ENCODE peak calls at places on chromosomes 16 and 17, in seven cellular contexts. L is HCT116, A is fibroblast of lung, D is GM23338, I is PC-3, Z is endothelial cell of umbilical vein, J is neural progenitor cell. F is an unnamed sample.
A peak's percentile ranks its signal among the peaks of the same experiment; 100 is the strongest.

GRCh38 chr17:48162305-48162934 is 54.9 kb downstream of the SNX11 start:
- DNase-seq in L (no peak), J (no peak), Z (no peak), A (no peak), I (no peak), D (no peak), F (no peak)

GRCh38 chr16:75758215-75758614 is 31.9 kb upstream of the CPHXL start:
- DNase-seq in J (no peak), A (peak; percentile 35), L (no peak), D (no peak), Z (no peak), I (no peak), F (no peak)

GRCh38 chr17:19312406-19312805 is 50.1 kb downstream of the B9D1 start:
- DNase-seq in I (no peak), Z (no peak), D (no peak), A (no peak), J (no peak), L (no peak), F (no peak)

GRCh38 chr17:59366040-59366757 is 34.7 kb downstream of the YPEL2 start:
- DNase-seq in L (no peak), I (peak; percentile 15), D (peak; percentile 93), J (peak; percentile 91), A (no peak), Z (no peak), F (no peak)

GRCh38 chr16:51305337-51305736 is 154.3 kb upstream of the SALL1 start:
- DNase-seq in D (no peak), A (no peak), L (no peak), Z (no peak), I (no peak), J (no peak), F (no peak)

GRCh38 chr16:74743668-74744299 is 30.8 kb downstream of the FA2H start:
- DNase-seq in A (peak; percentile 59), Z (no peak), J (no peak), L (peak; percentile 97), D (no peak), I (peak; percentile 95), F (peak; percentile 18)

GRCh38 chr17:67800495-67800928 is 24.8 kb upstream of the BPTF start:
- DNase-seq in L (peak; percentile 83), D (peak; percentile 90), J (peak; percentile 83), I (peak; percentile 91), Z (peak; percentile 85), A (peak; percentile 80), F (peak; percentile 71)

GRCh38 chr16:9112844-9113186 is 21.4 kb downstream of the HAPSTR1 start:
- DNase-seq in Z (no peak), I (no peak), A (no peak), L (no peak), D (no peak), J (no peak), F (no peak)

GRCh38 chr16:3049921-3050481 is 3.6 kb downstream of the MMP25 start:
- DNase-seq in D (no peak), L (no peak), J (no peak), A (no peak), Z (no peak), I (no peak), F (no peak)

GRCh38 chr16:19238386-19238785 is 47.1 kb upstream of the CLEC19A start:
- DNase-seq in A (no peak), I (no peak), J (no peak), Z (no peak), L (no peak), D (no peak), F (no peak)

GRCh38 chr16:12332553-12332952 is 356.0 kb downstream of the SNX29 start:
- DNase-seq in Z (no peak), A (no peak), J (no peak), L (no peak), D (no peak), I (no peak), F (no peak)

GRCh38 chr17:45791935-45792334 is 7.8 kb downstream of the CRHR1 start:
- DNase-seq in J (no peak), Z (no peak), A (no peak), I (peak; percentile 84), L (no peak), D (no peak), F (no peak)

GRCh38 chr17:55292094-55292493 is 27.3 kb downstream of the HLF start:
- DNase-seq in I (no peak), J (no peak), L (no peak), A (no peak), D (no peak), Z (no peak), F (no peak)

GRCh38 chr17:45722161-45722560 is 62.0 kb upstream of the CRHR1 start:
- DNase-seq in L (peak; percentile 16), I (peak; percentile 69), Z (no peak), J (peak; percentile 83), A (no peak), D (peak; percentile 77), F (no peak)

GRCh38 chr16:17328971-17329370 is 141.8 kb downstream of the XYLT1 start:
- DNase-seq in L (no peak), I (no peak), J (no peak), D (no peak), A (peak; percentile 55), Z (no peak), F (no peak)

DNA sequence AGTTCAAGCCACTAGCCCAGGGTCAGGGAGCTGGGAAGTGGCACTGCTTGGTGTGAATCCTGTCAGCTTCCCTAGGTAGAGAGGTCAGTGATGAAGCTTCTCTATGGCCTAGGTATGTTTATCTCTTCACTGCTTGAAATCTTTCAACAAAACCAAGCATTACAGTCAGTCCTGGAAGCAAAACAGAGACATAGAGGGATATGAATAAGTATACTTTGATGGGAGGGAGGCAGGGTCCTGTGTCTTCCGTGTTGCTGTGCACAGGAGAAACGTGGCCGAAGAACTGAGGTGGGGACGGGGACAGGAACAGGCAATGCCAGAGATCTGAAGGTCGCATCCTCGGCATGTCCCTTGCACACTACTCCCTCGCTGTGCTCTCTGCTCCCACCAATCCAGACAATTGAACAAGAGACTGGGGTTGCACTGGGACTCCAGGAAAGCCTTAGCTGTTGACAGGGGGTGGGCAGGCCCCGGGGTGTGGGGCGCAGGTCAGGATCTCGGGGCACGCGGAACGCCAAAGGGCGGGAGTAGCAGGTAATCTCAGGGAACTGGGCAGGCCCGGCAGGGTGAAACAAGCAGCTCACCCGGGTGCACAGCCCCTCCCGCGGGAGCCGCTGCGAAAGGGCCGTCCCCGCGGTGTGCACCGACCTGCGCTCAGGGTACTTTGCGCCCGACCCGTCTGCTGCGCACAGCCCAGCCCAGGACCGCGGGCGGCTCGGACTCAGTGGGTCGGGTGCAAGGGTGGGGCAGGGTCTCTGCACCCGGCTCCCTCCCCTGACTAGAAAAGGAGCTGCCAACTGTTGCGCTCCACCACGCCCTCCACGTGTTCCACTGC is at the start of gene MT1H:
- DNase-seq in J (no peak), L (no peak), Z (no peak), I (no peak), A (no peak), D (peak; percentile 51), F (no peak)
- TF ChIP-seq EZH2 in J (peak; percentile 84), L (no peak), Z (peak; percentile 75), I (no peak), A (no peak), D (peak; percentile 91), F (no peak)

GRCh38 chr17:81960130-81960958 is 643 bp downstream of the NOTUM start:
- DNase-seq in D (peak; percentile 66), Z (no peak), I (no peak), A (no peak), J (peak; percentile 51), L (no peak), F (no peak)
- TF ChIP-seq EZH2 in D (peak; percentile 77), Z (peak; percentile 100), I (peak; percentile 98), A (peak; percentile 100), J (peak; percentile 100), L (no peak), F (peak; percentile 100)

GRCh38 chr17:37259030-37259735 is 116.6 kb upstream of the C17orf78 start:
- DNase-seq in A (no peak), J (no peak), D (no peak), Z (peak; percentile 7), L (no peak), I (no peak), F (no peak)
- TF ChIP-seq EZH2 in A (no peak), J (no peak), D (no peak), Z (no peak), L (no peak), I (no peak), F (no peak)

GRCh38 chr17:31562447-31562846 is 171.0 kb downstream of the RAB11FIP4 start:
- DNase-seq in D (no peak), L (no peak), Z (no peak), I (no peak), J (peak; percentile 49), A (no peak), F (no peak)

GRCh38 chr17:31558748-31559646 is 167.5 kb downstream of the RAB11FIP4 start:
- DNase-seq in I (peak; percentile 64), J (peak; percentile 85), A (peak; percentile 80), L (peak; percentile 42), D (peak; percentile 82), Z (peak; percentile 81), F (peak; percentile 44)

GRCh38 chr17:31560836-31561235 is 169.4 kb downstream of the RAB11FIP4 start:
- DNase-seq in I (peak; percentile 50), D (peak; percentile 47), J (no peak), Z (peak; percentile 52), L (no peak), A (no peak), F (no peak)

GRCh38 chr17:31561469-31562412 is 170.3 kb downstream of the RAB11FIP4 start:
- DNase-seq in D (no peak), I (peak; percentile 30), Z (peak; percentile 77), A (peak; percentile 52), L (no peak), J (no peak), F (no peak)

GRCh38 chr17:31559647-31560501 is 168.4 kb downstream of the RAB11FIP4 start:
- DNase-seq in A (no peak), J (peak; percentile 47), Z (peak; percentile 56), L (no peak), I (no peak), D (peak; percentile 49), F (no peak)
- TF ChIP-seq EZH2 in A (no peak), J (peak; percentile 99), Z (no peak), L (no peak), I (no peak), D (peak; percentile 53), F (no peak)

DNA sequence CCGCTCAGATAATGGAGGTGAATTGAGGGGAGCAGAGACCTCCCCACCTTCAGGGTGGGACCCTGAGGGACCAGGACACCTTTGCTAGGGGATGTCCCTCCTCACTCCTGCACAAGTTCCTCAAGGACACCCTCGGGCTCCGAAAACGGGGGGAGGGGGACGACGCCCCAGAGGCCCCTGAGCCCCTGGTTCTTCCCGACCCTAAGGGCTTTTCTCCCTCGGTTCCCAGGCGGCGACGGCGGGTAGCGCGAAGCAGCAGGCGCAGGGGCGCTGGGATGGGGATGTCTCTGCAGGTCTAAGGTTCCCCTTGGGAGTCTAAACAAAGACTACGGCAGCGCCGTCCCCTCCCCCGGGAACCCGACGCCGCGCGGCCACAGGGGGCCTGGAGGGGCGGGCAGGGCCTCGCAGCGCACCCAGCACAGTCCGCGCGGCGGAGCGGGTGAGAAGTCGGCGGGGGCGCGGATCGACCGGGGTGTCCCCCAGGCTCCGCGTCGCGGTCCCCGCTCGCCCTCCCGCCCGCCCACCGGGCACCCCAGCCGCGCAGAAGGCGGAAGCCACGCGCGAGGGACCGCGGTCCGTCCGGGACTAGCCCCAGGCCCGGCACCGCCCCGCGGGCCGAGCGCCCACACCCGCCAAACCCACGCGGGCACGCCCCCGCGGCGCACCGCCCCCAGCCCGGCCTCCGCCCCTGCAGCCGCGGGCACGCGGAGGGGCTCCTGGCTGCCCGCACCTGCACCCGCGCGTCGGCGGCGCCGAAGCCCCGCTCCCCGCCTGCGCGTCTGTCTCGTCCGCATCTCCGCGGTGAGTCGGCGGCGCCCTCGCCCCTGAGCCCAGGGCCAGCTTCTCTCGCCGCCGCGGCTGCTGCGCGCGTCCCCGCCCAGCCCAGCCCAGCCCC is 36.7 kb upstream of the NDRG4 start:
- DNase-seq in L (no peak), Z (no peak), D (peak; percentile 56), A (no peak), I (no peak), J (peak; percentile 75), F (peak; percentile 19)
- TF ChIP-seq EZH2 in L (no peak), Z (no peak), D (peak; percentile 58), A (peak; percentile 91), I (no peak), J (peak; percentile 8), F (no peak)

GRCh38 chr17:79778504-79779087 is 648 bp downstream of the CBX2 start:
- DNase-seq in Z (no peak), D (peak; percentile 75), I (peak; percentile 41), J (peak; percentile 85), A (no peak), L (no peak), F (peak; percentile 68)
- TF ChIP-seq EZH2 in Z (no peak), D (no peak), I (no peak), J (no peak), A (no peak), L (no peak), F (no peak)

F was measured in A673.